ENCODE peak calls at places on chromosomes 11 and 22, in eight cellular contexts. X is NCI-H1436; J is left ventricle myocardium inferior; Q is body of pancreas; I is activated CD8-positive, alpha-beta memory T cell treated with anti-CD3 and anti-CD28 coated beads for 1 hour; V is NCI-H1092; K is NT2/D1; P is activated T-helper 1 cell treated with anti-CD3 and anti-CD28 coated beads, Interleukin-2, amount 50 U/mL, for 16 hours. O is an unnamed sample.

GRCh38 chr11:110184974-110185597 is 91.9 kb downstream of the ZC3H12C start:
- DNase-seq in P (no peak), K (no peak), I (no peak), V (no peak), Q (peak; percentile 83), J (no peak), X (no peak), O (no peak)

GRCh38 chr22:30254307-30254706 is 7.7 kb upstream of the LIF start:
- DNase-seq in J (no peak), P (no peak), Q (no peak), I (no peak), V (no peak), K (no peak), X (no peak), O (no peak)

GRCh38 chr11:13043912-13044628 is 35.0 kb downstream of the RASSF10 start:
- DNase-seq in Q (no peak), I (no peak), X (no peak), P (no peak), J (no peak), V (no peak), K (no peak), O (no peak)

GRCh38 chr11:14320020-14320419 is 39.0 kb downstream of the RRAS2 start:
- DNase-seq in J (no peak), X (no peak), I (no peak), Q (no peak), K (no peak), V (no peak), P (no peak), O (no peak)

GRCh38 chr11:121105063-121105480 is 4.0 kb downstream of the TECTA start:
- DNase-seq in J (peak; percentile 35), I (no peak), X (no peak), Q (no peak), V (no peak), K (no peak), P (no peak), O (no peak)

GRCh38 chr22:44210721-44211120 is 30.0 kb downstream of the PARVG start:
- DNase-seq in P (no peak), K (no peak), I (no peak), V (no peak), J (no peak), X (no peak), Q (no peak), O (no peak)

GRCh38 chr11:22234743-22235142 is 41.9 kb downstream of the ANO5 start:
- DNase-seq in Q (no peak), X (no peak), K (peak; percentile 54), V (no peak), P (no peak), I (no peak), J (no peak), O (no peak)

GRCh38 chr11:62149986-62150886 is 26.4 kb downstream of the INCENP start:
- DNase-seq in X (no peak), V (no peak), I (no peak), J (no peak), Q (no peak), P (no peak), K (no peak), O (no peak)

GRCh38 chr11:86781546-86781945 is 18.8 kb upstream of the PRSS23 start:
- DNase-seq in X (no peak), I (no peak), K (no peak), Q (no peak), P (no peak), J (no peak), V (no peak), O (no peak)

O was measured in A673.